ENCODE peak calls at places on chromosomes 4 and X, in six cellular contexts. G is esophagus squamous epithelium, U is spleen, J is suprapubic skin, F is upper lobe of left lung, L is IMR-90. C is an unnamed sample.

GRCh38 chr4:6275898-6276563 is 6.4 kb downstream of the WFS1 start:
- DNase-seq in F (no peak), G (no peak), J (no peak), L (no peak), U (no peak), C (no peak)

GRCh38 chr4:183175631-183176232 is 76.7 kb downstream of the WWC2 start:
- DNase-seq in F (no peak), G (no peak), U (no peak), J (no peak), L (peak), C (no peak)

GRCh38 chrX:134186362-134187121 is 50.4 kb upstream of the CCDC160 start:
- DNase-seq in F (no peak), U (no peak), J (no peak), G (no peak), L (no peak), C (no peak)

GRCh38 chrX:18579495-18579894 is 92.4 kb downstream of the RS1 start:
- DNase-seq in J (no peak), F (no peak), L (no peak), U (no peak), G (no peak), C (no peak)

GRCh38 chrX:129980540-129981206 is 1.8 kb upstream of the BCORL1 start:
- DNase-seq in U (peak), G (no peak), J (peak), L (no peak), F (peak), C (no peak)

GRCh38 chr4:185082549-185082948 is 60.5 kb upstream of the SLC25A4 start:
- DNase-seq in J (no peak), G (no peak), L (no peak), F (no peak), U (no peak), C (no peak)

GRCh38 chrX:391717-392691 is 5.3 kb upstream of the PPP2R3B start:
- DNase-seq in L (no peak), F (no peak), U (no peak), G (no peak), J (no peak), C (no peak)

GRCh38 chr4:175891863-175892262 is 79.8 kb upstream of the GPM6A start:
- DNase-seq in J (no peak), G (no peak), U (no peak), F (no peak), L (peak), C (no peak)

GRCh38 chr4:6183740-6184139 is 16.6 kb downstream of the JAKMIP1 start:
- DNase-seq in U (no peak), L (no peak), F (no peak), J (no peak), G (no peak), C (no peak)

GRCh38 chr4:17762705-17763104 is 18.7 kb downstream of the FAM184B start:
- DNase-seq in G (no peak), J (no peak), L (peak), U (no peak), F (peak), C (peak)

GRCh38 chrX:119753639-119754257 is 4.6 kb upstream of the SOWAHD start:
- DNase-seq in G (no peak), U (peak), L (peak), J (no peak), F (no peak), C (no peak)

GRCh38 chr4:75289843-75290616 is 224.2 kb downstream of the RCHY1 start:
- DNase-seq in G (no peak), F (no peak), J (no peak), L (no peak), U (no peak), C (no peak)

DNA sequence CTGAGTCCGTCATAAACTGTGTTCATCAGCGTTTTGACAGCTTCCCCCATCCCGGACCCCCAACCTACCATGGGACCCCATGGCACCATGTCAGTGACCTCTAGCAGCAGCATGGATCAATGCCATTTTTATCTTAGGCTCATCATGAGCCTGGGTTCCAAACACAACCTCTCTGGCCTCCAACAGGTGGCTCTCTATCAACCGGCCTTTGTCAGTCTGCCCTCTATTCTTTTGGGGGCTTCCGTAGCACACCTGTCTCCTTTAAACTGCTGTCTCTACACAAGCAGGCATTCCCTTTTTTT is 716 bp upstream of the TMEM150C start:
- DNase-seq in J (no peak), L (no peak), G (no peak), F (no peak), U (no peak), C (no peak)
- TF ChIP-seq CTCF in J (no peak), L (no peak), G (no peak), F (no peak), U (no peak), C (no peak)

GRCh38 chrX:57519578-57520118 is 72.2 kb upstream of the ZXDB start:
- DNase-seq in G (no peak), J (no peak), U (no peak), L (no peak), F (no peak), C (no peak)
- TF ChIP-seq POLR2A in G (no peak), J (no peak), U (no peak), L (no peak), F (no peak), C (no peak)

GRCh38 chr4:164753873-164754488 is at the start of gene SMIM31:
- DNase-seq in J (no peak), F (no peak), U (no peak), G (no peak), L (no peak), C (no peak)

GRCh38 chr4:164748375-164748774 is 5.6 kb upstream of the SMIM31 start:
- DNase-seq in G (no peak), F (no peak), U (no peak), L (peak), J (no peak), C (no peak)
- TF ChIP-seq CTCF in G (peak), F (no peak), U (no peak), L (peak), J (no peak), C (no peak)

GRCh38 chr4:103097112-103097511 is 2.5 kb downstream of the BDH2 start:
- DNase-seq in F (no peak), L (no peak), G (no peak), U (no peak), J (no peak), C (no peak)
- TF ChIP-seq POLR2A in F (no peak), L (no peak), G (no peak), U (no peak), J (no peak), C (no peak)

GRCh38 chr4:31045724-31046318 is 325.7 kb downstream of the PCDH7 start:
- DNase-seq in F (peak), L (peak), G (no peak), U (no peak), J (no peak), C (no peak)
- TF ChIP-seq CTCF in F (no peak), L (peak), G (peak), U (no peak), J (peak), C (no peak)